ENCODE peak calls at places on chromosomes 16 and 17, in seven cellular contexts. P, F, H, O, G, C and L are unnamed samples.

GRCh38 chr17:35973333-35974260 is 7.7 kb downstream of the CCL16 start:
- DNase-seq in P (no peak), F (peak), H (no peak), O (no peak), G (no peak), C (peak), L (no peak)

GRCh38 chr16:75323198-75323597 is 71.8 kb upstream of the BCAR1 start:
- DNase-seq in P (no peak), F (no peak), H (no peak), O (no peak), G (no peak), C (no peak), L (no peak)

GRCh38 chr16:74304164-74304834 is 7.7 kb downstream of the PSMD7 start:
- DNase-seq in P (no peak), F (peak), H (peak), O (no peak), G (no peak), C (peak), L (no peak)

GRCh38 chr17:78828470-78829185 is 12.0 kb downstream of the USP36 start:
- DNase-seq in P (no peak), F (peak), H (peak), O (no peak), G (peak), C (no peak), L (no peak)

GRCh38 chr17:32875904-32876413 is 965 bp downstream of the MYO1D start:
- DNase-seq in P (no peak), F (no peak), H (no peak), O (no peak), G (no peak), C (no peak), L (no peak)

GRCh38 chr17:2482218-2482617 is 29.5 kb downstream of the METTL16 start:
- DNase-seq in P (no peak), F (no peak), H (no peak), O (no peak), G (no peak), C (no peak), L (no peak)

GRCh38 chr16:21593530-21594289 is 5.7 kb upstream of the METTL9 start:
- DNase-seq in P (no peak), F (no peak), H (no peak), O (no peak), G (no peak), C (no peak), L (no peak)

GRCh38 chr17:48791128-48792032 is 25.6 kb downstream of the TTLL6 start:
- DNase-seq in P (peak), F (peak), H (peak), O (peak), G (peak), C (peak), L (peak)

GRCh38 chr17:28967240-28968135 is 16.2 kb upstream of the PHF12 start:
- DNase-seq in P (no peak), F (no peak), H (no peak), O (no peak), G (no peak), C (no peak), L (no peak)

GRCh38 chr17:2181206-2181983 is 122.2 kb downstream of the SMG6 start:
- DNase-seq in P (no peak), F (no peak), H (no peak), O (no peak), G (no peak), C (no peak), L (no peak)

GRCh38 chr16:31451681-31452351 is 7.5 kb upstream of the ARMC5 start:
- DNase-seq in P (no peak), F (peak), H (peak), O (no peak), G (peak), C (peak), L (no peak)

GRCh38 chr17:83180264-83180995 is 101.0 kb downstream of the METRNL start:
- DNase-seq in P (no peak), F (no peak), H (no peak), O (no peak), G (no peak), C (no peak), L (peak)

GRCh38 chr16:89827383-89828198 is 684 bp upstream of the SPIRE2 start:
- DNase-seq in P (no peak), F (peak), H (peak), O (no peak), G (peak), C (peak), L (peak)

GRCh38 chr17:869567-870530 is 87.7 kb downstream of the MRM3 start:
- DNase-seq in P (no peak), F (peak), H (no peak), O (no peak), G (no peak), C (no peak), L (no peak)

GRCh38 chr17:29163563-29163962 is 16.6 kb downstream of the MYO18A start:
- DNase-seq in P (no peak), F (no peak), H (no peak), O (no peak), G (peak), C (no peak), L (no peak)

GRCh38 chr17:79625706-79626105 is 14.9 kb upstream of the RBFOX3 start:
- DNase-seq in P (no peak), F (no peak), H (no peak), O (no peak), G (peak), C (no peak), L (no peak)

GRCh38 chr17:74354123-74354522 is 7.5 kb downstream of the BTBD17 start:
- DNase-seq in P (no peak), F (peak), H (peak), O (no peak), G (peak), C (peak), L (peak)

GRCh38 chr17:16328997-16329396 is 24.3 kb downstream of the CENPV start:
- DNase-seq in P (no peak), F (no peak), H (no peak), O (no peak), G (no peak), C (no peak), L (peak)

GRCh38 chr16:19809121-19809635 is 75.5 kb downstream of the GPRC5B start:
- DNase-seq in P (no peak), F (peak), H (no peak), O (no peak), G (no peak), C (no peak), L (no peak)

GRCh38 chr16:79185681-79186080 is 414.9 kb downstream of the MAF start:
- DNase-seq in P (no peak), F (no peak), H (no peak), O (no peak), G (no peak), C (no peak), L (no peak)

GRCh38 chr16:50360033-50360778 is 8.6 kb downstream of the BRD7 start:
- DNase-seq in P (no peak), F (no peak), H (no peak), O (no peak), G (no peak), C (no peak), L (no peak)

GRCh38 chr16:28062261-28063046 is 1.1 kb downstream of the GSG1L start:
- DNase-seq in P (no peak), F (no peak), H (no peak), O (no peak), G (peak), C (no peak), L (no peak)

GRCh38 chr17:44348988-44349364 is 3.9 kb downstream of the GRN start:
- DNase-seq in P (no peak), F (no peak), H (no peak), O (no peak), G (no peak), C (no peak), L (no peak)

GRCh38 chr17:74585711-74586110 is 6.4 kb downstream of the CD300LD start:
- DNase-seq in P (no peak), F (no peak), H (no peak), O (no peak), G (no peak), C (no peak), L (no peak)

GRCh38 chr16:66198641-66199040 is 167.8 kb upstream of the CDH5 start:
- DNase-seq in P (no peak), F (no peak), H (no peak), O (no peak), G (no peak), C (no peak), L (no peak)

GRCh38 chr17:76631821-76632565 is 11.6 kb downstream of the ST6GALNAC1 start:
- DNase-seq in P (no peak), F (no peak), H (no peak), O (no peak), G (no peak), C (no peak), L (peak)

GRCh38 chr16:59047114-59047513 is 313.0 kb upstream of the GOT2 start:
- DNase-seq in P (no peak), F (peak), H (no peak), O (no peak), G (peak), C (no peak), L (no peak)

GRCh38 chr17:65268832-65269231 is 131.7 kb downstream of the RGS9 start:
- DNase-seq in P (no peak), F (no peak), H (no peak), O (no peak), G (no peak), C (no peak), L (no peak)

GRCh38 chr16:86791287-86792074 is 213.1 kb downstream of the FOXL1 start:
- DNase-seq in P (no peak), F (no peak), H (no peak), O (no peak), G (no peak), C (no peak), L (no peak)

GRCh38 chr17:77374170-77374936 is 233.6 kb downstream of the SEC14L1 start:
- DNase-seq in P (peak), F (no peak), H (peak), O (no peak), G (peak), C (peak), L (peak)

GRCh38 chr17:6853764-6854442 is 22.4 kb upstream of the TEKT1 start:
- DNase-seq in P (peak), F (peak), H (no peak), O (no peak), G (no peak), C (peak), L (no peak)

GRCh38 chr17:18959071-18959844 is 7.3 kb downstream of the SLC5A10 start:
- DNase-seq in P (no peak), F (no peak), H (no peak), O (no peak), G (peak), C (no peak), L (no peak)

GRCh38 chr16:3646348-3646920 is 8.1 kb upstream of the DNASE1 start:
- DNase-seq in P (no peak), F (peak), H (peak), O (no peak), G (no peak), C (peak), L (no peak)

GRCh38 chr16:15509593-15510520 is 75.5 kb downstream of the BMERB1 start:
- DNase-seq in P (peak), F (peak), H (no peak), O (no peak), G (peak), C (no peak), L (no peak)

GRCh38 chr16:79639576-79640311 is 39.2 kb upstream of the MAF start:
- DNase-seq in P (no peak), F (peak), H (no peak), O (no peak), G (no peak), C (no peak), L (no peak)

GRCh38 chr17:1379930-1380313 is 20.1 kb downstream of the YWHAE start:
- DNase-seq in P (no peak), F (no peak), H (no peak), O (peak), G (no peak), C (no peak), L (no peak)

GRCh38 chr17:57293077-57293476 is 36.8 kb downstream of the MSI2 start:
- DNase-seq in P (no peak), F (no peak), H (no peak), O (no peak), G (no peak), C (peak), L (no peak)

GRCh38 chr17:12686486-12686885 is 20.8 kb downstream of the MYOCD start:
- DNase-seq in P (no peak), F (no peak), H (no peak), O (no peak), G (no peak), C (no peak), L (no peak)

GRCh38 chr17:12693640-12694039 is 27.9 kb downstream of the MYOCD start:
- DNase-seq in P (no peak), F (no peak), H (no peak), O (no peak), G (no peak), C (no peak), L (no peak)

GRCh38 chr17:12688382-12688781 is 22.7 kb downstream of the MYOCD start:
- DNase-seq in P (no peak), F (no peak), H (no peak), O (no peak), G (no peak), C (no peak), L (no peak)

DNA sequence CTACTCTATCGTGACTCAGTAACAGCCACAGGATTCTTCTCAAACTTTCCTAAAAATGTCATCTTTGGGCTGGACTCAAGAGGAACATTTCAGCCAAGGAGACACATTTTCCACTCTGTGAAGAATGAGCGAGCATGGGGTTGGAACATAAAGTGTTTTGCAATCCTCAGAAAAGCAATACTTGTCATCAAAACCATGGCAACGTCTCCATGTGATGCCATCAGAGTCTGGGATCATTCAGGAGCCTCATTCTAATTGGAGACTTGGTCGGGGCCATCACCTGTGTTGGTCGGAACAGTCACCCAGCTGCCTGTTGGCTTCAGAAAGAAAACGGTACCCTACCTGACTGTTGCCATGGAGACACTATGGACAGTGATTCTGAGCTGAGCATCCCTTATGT is 25.5 kb downstream of the MYOCD start:
- DNase-seq in P (no peak), F (no peak), H (no peak), O (no peak), G (no peak), C (no peak), L (no peak)
- TF ChIP-seq EP300 in P (no peak), F (no peak), H (no peak), O (no peak), G (no peak), C (no peak), L (no peak)

GRCh38 chr17:45983614-45984310 is 15.3 kb upstream of the STH start:
- DNase-seq in P (no peak), F (no peak), H (no peak), O (no peak), G (no peak), C (no peak), L (peak)
- TF ChIP-seq EP300 in P (no peak), F (no peak), H (no peak), O (no peak), G (no peak), C (no peak), L (no peak)

GRCh38 chr16:88813396-88814143 is 1.8 kb upstream of the APRT start:
- DNase-seq in P (no peak), F (no peak), H (no peak), O (no peak), G (no peak), C (no peak), L (no peak)

GRCh38 chr16:88811600-88811849 is 203 bp downstream of the APRT start:
- DNase-seq in P (no peak), F (no peak), H (no peak), O (no peak), G (no peak), C (no peak), L (no peak)

GRCh38 chr16:88810166-88810867 is 1.4 kb downstream of the APRT start:
- DNase-seq in P (no peak), F (no peak), H (peak), O (no peak), G (no peak), C (no peak), L (no peak)

GRCh38 chr16:88810868-88811599 is 694 bp downstream of the APRT start:
- DNase-seq in P (no peak), F (peak), H (peak), O (no peak), G (peak), C (peak), L (peak)

DNA sequence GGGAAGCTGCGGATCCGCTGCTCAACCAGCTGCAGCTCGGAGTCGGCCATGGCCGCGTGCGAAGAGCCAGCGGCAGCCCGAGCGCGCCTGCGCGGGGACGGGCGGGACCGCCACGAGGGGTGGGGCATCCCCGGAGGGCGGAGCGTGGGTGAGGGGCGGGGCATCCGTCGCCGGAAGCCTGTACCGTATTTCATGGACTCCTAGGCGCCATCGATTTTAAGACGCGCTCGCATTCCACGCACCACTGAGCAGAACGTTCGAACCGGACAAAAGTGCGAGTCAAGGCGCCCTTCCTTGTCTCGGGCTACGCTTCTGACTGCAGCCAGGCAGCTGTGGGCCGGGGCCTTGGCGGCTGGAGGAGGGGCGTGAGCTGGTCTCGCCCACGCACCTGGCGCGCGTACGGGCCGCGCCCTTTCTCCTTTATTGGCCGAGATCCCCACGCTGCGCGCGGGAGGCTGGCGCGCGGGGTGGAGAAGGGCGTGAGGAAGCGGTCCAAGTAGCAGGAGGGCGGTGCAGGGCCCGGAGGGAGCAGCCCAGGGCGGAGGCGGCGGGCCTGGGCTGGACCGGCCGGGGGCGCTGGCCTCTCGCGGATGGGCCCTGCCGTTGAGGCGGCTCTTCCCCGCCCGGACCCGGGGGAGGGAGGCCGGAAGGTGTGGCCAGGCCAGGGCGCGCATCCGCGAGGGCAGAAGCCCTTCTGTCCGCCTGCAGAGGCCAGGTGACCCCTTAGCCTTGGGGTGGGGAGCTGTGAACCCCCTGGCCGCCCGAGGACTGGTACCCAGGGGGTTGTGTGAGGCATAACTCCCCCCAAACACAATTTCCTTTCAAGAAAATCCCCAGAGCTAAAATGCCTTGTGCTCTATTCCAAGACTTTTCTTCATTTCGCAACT is at the start of gene APRT:
- DNase-seq in P (peak), F (peak), H (peak), O (peak), G (peak), C (peak), L (peak)
- TF ChIP-seq EP300 in P (no peak), F (no peak), H (peak), O (no peak), G (no peak), C (peak), L (no peak)

GRCh38 chr16:67483150-67483549 is at the start of gene AGRP:
- DNase-seq in P (no peak), F (no peak), H (no peak), O (no peak), G (no peak), C (no peak), L (no peak)

GRCh38 chr16:67481561-67482259 is 753 bp upstream of the ATP6V0D1 start:
- DNase-seq in P (no peak), F (no peak), H (peak), O (no peak), G (peak), C (peak), L (no peak)

GRCh38 chr16:67482260-67482924 is 955 bp downstream of the AGRP start:
- DNase-seq in P (no peak), F (no peak), H (no peak), O (no peak), G (no peak), C (no peak), L (peak)

GRCh38 chr16:67483731-67484525 is 581 bp upstream of the AGRP start:
- DNase-seq in P (no peak), F (no peak), H (no peak), O (no peak), G (no peak), C (no peak), L (no peak)

GRCh38 chr16:67480833-67481560 is at the start of gene ATP6V0D1:
- DNase-seq in P (peak), F (peak), H (peak), O (peak), G (peak), C (peak), L (peak)
- TF ChIP-seq EP300 in P (peak), F (peak), H (peak), O (peak), G (no peak), C (no peak), L (no peak)

DNA sequence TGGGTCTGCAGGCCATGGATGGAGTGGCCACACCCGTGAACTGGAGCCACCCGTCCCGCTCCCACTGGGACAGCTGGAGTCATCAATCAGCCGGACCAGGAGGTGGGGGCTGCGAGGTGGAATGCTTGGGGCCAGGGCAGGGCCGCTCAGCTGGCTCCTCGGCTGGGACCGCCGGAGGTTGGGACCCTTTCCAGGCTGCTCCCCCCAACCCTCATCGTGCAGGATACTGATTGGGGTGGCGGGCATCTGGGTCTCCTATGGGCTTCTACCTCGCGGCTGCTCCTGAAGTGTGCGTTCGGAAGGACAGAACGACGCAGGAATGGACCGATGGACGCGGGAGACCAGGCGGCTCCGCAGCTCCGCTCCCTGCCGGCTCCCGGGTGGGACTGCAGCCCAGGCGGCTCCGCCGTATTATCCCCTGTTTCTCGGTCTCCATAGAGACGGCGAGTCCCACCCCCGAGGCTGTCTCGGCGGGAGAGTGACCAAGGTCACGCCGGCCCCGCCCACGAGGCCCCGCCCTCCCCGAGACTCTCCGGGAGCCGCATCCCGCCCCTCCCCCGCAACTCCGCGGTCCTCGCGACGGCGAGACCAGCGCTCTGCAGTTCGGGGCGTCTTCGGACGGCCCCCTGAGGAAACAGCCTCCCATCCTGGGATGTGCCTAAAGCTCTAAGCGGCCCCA is at the start of gene TPPP3:
- DNase-seq in P (no peak), F (peak), H (peak), O (no peak), G (peak), C (peak), L (peak)
- TF ChIP-seq EP300 in P (peak), F (no peak), H (no peak), O (no peak), G (no peak), C (no peak), L (no peak)